ENCODE peak calls at places on chromosomes 2 and 18, in ten cellular contexts. One of them, this sample, is unnamed.

GRCh38 chr2:45938649-45939511 is 287.4 kb downstream of the PRKCE start:
- DNase-seq in lower lobe of right lung: peak
- DNase-seq in right atrium auricular region: peak
- DNase-seq in progenitor cell of endocrine pancreas: no peak
- DNase-seq in lower leg skin: peak
- DNase-seq in tibial nerve: peak
- DNase-seq in heart right ventricle: peak
- DNase-seq in HL-60: no peak
- DNase-seq in A549: peak
- DNase-seq in upper lobe of right lung: peak
- DNase-seq in this sample: no peak

GRCh38 chr2:63334910-63335309 is 253.4 kb downstream of the WDPCP start:
- DNase-seq in HL-60: no peak
- DNase-seq in upper lobe of right lung: no peak
- DNase-seq in A549: no peak
- DNase-seq in right atrium auricular region: no peak
- DNase-seq in progenitor cell of endocrine pancreas: no peak
- DNase-seq in lower lobe of right lung: no peak
- DNase-seq in lower leg skin: no peak
- DNase-seq in tibial nerve: no peak
- DNase-seq in heart right ventricle: no peak
- DNase-seq in this sample: no peak

GRCh38 chr18:8248576-8248975 is 360.7 kb upstream of the RAB12 start:
- DNase-seq in heart right ventricle: no peak
- DNase-seq in right atrium auricular region: no peak
- DNase-seq in tibial nerve: no peak
- DNase-seq in HL-60: no peak
- DNase-seq in lower lobe of right lung: no peak
- DNase-seq in progenitor cell of endocrine pancreas: no peak
- DNase-seq in lower leg skin: no peak
- DNase-seq in A549: no peak
- DNase-seq in upper lobe of right lung: no peak
- DNase-seq in this sample: no peak

GRCh38 chr2:173204316-173204715 is 128.7 kb downstream of the MAP3K20 start:
- DNase-seq in A549: no peak
- DNase-seq in HL-60: no peak
- DNase-seq in tibial nerve: no peak
- DNase-seq in lower lobe of right lung: no peak
- DNase-seq in progenitor cell of endocrine pancreas: no peak
- DNase-seq in right atrium auricular region: no peak
- DNase-seq in upper lobe of right lung: no peak
- DNase-seq in lower leg skin: no peak
- DNase-seq in heart right ventricle: no peak
- DNase-seq in this sample: no peak

GRCh38 chr2:222627764-222628163 is 28.1 kb downstream of the FARSB start:
- DNase-seq in A549: no peak
- DNase-seq in right atrium auricular region: no peak
- DNase-seq in upper lobe of right lung: no peak
- DNase-seq in tibial nerve: no peak
- DNase-seq in HL-60: no peak
- DNase-seq in progenitor cell of endocrine pancreas: no peak
- DNase-seq in heart right ventricle: no peak
- DNase-seq in lower lobe of right lung: no peak
- DNase-seq in lower leg skin: no peak
- DNase-seq in this sample: no peak

GRCh38 chr2:13858626-13859025 is 773.9 kb upstream of the LRATD1 start:
- DNase-seq in right atrium auricular region: no peak
- DNase-seq in lower lobe of right lung: no peak
- DNase-seq in progenitor cell of endocrine pancreas: no peak
- DNase-seq in lower leg skin: no peak
- DNase-seq in tibial nerve: no peak
- DNase-seq in heart right ventricle: no peak
- DNase-seq in upper lobe of right lung: no peak
- DNase-seq in A549: no peak
- DNase-seq in HL-60: no peak
- DNase-seq in this sample: no peak

GRCh38 chr18:37251679-37252078 is 313.9 kb downstream of the CELF4 start:
- DNase-seq in HL-60: no peak
- DNase-seq in upper lobe of right lung: peak
- DNase-seq in A549: no peak
- DNase-seq in right atrium auricular region: no peak
- DNase-seq in lower leg skin: no peak
- DNase-seq in progenitor cell of endocrine pancreas: no peak
- DNase-seq in lower lobe of right lung: no peak
- DNase-seq in heart right ventricle: no peak
- DNase-seq in tibial nerve: no peak
- DNase-seq in this sample: no peak

GRCh38 chr2:9779572-9780264 is 63.6 kb upstream of the TAF1B start:
- DNase-seq in progenitor cell of endocrine pancreas: no peak
- DNase-seq in A549: no peak
- DNase-seq in tibial nerve: no peak
- DNase-seq in lower lobe of right lung: peak
- DNase-seq in HL-60: no peak
- DNase-seq in heart right ventricle: no peak
- DNase-seq in right atrium auricular region: no peak
- DNase-seq in lower leg skin: no peak
- DNase-seq in upper lobe of right lung: no peak
- DNase-seq in this sample: no peak

GRCh38 chr18:57301573-57302230 is 50.7 kb upstream of the ST8SIA3 start:
- DNase-seq in upper lobe of right lung: no peak
- DNase-seq in progenitor cell of endocrine pancreas: no peak
- DNase-seq in A549: no peak
- DNase-seq in HL-60: no peak
- DNase-seq in tibial nerve: no peak
- DNase-seq in right atrium auricular region: no peak
- DNase-seq in lower lobe of right lung: no peak
- DNase-seq in heart right ventricle: no peak
- DNase-seq in lower leg skin: no peak
- DNase-seq in this sample: no peak

GRCh38 chr2:44324971-44325426 is 36.3 kb downstream of the PREPL start:
- DNase-seq in HL-60: no peak
- DNase-seq in heart right ventricle: peak
- DNase-seq in right atrium auricular region: no peak
- DNase-seq in progenitor cell of endocrine pancreas: no peak
- DNase-seq in A549: no peak
- DNase-seq in upper lobe of right lung: no peak
- DNase-seq in lower leg skin: no peak
- DNase-seq in lower lobe of right lung: no peak
- DNase-seq in tibial nerve: no peak
- DNase-seq in this sample: no peak

GRCh38 chr18:69758458-69758857 is 189.2 kb downstream of the CD226 start:
- DNase-seq in progenitor cell of endocrine pancreas: no peak
- DNase-seq in right atrium auricular region: no peak
- DNase-seq in HL-60: no peak
- DNase-seq in lower leg skin: no peak
- DNase-seq in tibial nerve: no peak
- DNase-seq in upper lobe of right lung: no peak
- DNase-seq in A549: no peak
- DNase-seq in heart right ventricle: no peak
- DNase-seq in lower lobe of right lung: no peak
- DNase-seq in this sample: no peak

DNA sequence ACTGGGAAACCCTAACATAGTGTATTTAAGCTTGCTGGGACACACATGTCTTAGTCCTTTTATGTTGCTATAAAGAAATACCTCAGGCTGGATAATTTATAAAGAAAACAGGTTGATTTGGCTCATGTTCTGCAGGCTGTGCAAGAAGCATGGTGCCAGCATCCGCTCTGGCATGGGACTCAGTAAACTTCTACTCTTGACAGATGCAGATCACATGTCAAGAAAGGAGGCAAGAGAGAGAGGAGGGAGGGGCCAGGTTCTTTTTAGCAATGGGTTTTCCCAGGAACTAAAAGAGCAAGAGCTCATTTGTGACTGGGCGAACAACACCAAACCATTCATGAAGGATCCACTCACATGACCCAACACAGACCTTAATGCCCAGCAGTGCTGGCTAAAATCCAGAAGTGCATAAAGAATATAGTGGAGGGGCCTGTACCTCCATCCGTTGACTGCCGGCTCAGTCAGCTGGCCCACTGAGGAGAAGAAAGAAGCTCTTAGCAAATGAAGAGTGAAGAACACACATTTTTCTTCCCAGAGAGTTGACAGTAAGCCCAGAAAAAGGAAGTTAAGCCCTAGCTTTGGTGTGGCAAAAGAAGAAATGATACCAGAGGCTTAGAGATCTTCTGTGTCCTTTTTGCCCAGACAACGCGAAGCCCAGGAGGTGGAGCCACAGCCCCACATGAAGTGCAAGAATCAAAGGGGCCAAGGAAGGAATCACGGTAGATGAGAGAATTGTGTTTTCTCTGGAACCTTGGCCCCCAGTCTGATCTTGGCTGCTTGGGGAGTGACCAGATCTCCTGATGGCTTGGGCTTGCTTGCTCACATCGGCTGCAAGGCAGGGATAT is 183.5 kb upstream of the FAM98A start:
- DNase-seq in A549: no peak
- DNase-seq in upper lobe of right lung: no peak
- DNase-seq in tibial nerve: no peak
- DNase-seq in lower leg skin: no peak
- DNase-seq in progenitor cell of endocrine pancreas: no peak
- DNase-seq in right atrium auricular region: no peak
- DNase-seq in lower lobe of right lung: no peak
- DNase-seq in heart right ventricle: no peak
- DNase-seq in HL-60: no peak
- DNase-seq in this sample: no peak
- TF ChIP-seq CTCF in A549: no peak
- TF ChIP-seq CTCF in upper lobe of right lung: no peak
- TF ChIP-seq CTCF in tibial nerve: no peak
- TF ChIP-seq CTCF in lower leg skin: no peak
- TF ChIP-seq CTCF in progenitor cell of endocrine pancreas: no peak
- TF ChIP-seq CTCF in right atrium auricular region: no peak
- TF ChIP-seq CTCF in lower lobe of right lung: no peak
- TF ChIP-seq CTCF in heart right ventricle: no peak
- TF ChIP-seq CTCF in HL-60: no peak
- TF ChIP-seq CTCF in this sample: no peak

GRCh38 chr2:24920813-24921441 is 890 bp upstream of the ADCY3 start:
- DNase-seq in progenitor cell of endocrine pancreas: no peak
- DNase-seq in HL-60: no peak
- DNase-seq in right atrium auricular region: no peak
- DNase-seq in upper lobe of right lung: no peak
- DNase-seq in tibial nerve: no peak
- DNase-seq in lower leg skin: no peak
- DNase-seq in heart right ventricle: no peak
- DNase-seq in A549: peak
- DNase-seq in lower lobe of right lung: no peak
- DNase-seq in this sample: no peak
- TF ChIP-seq CTCF in progenitor cell of endocrine pancreas: peak
- TF ChIP-seq CTCF in HL-60: peak
- TF ChIP-seq CTCF in right atrium auricular region: no peak
- TF ChIP-seq CTCF in upper lobe of right lung: no peak
- TF ChIP-seq CTCF in tibial nerve: no peak
- TF ChIP-seq CTCF in lower leg skin: no peak
- TF ChIP-seq CTCF in heart right ventricle: no peak
- TF ChIP-seq CTCF in A549: peak
- TF ChIP-seq CTCF in lower lobe of right lung: no peak
- TF ChIP-seq CTCF in this sample: peak

DNA sequence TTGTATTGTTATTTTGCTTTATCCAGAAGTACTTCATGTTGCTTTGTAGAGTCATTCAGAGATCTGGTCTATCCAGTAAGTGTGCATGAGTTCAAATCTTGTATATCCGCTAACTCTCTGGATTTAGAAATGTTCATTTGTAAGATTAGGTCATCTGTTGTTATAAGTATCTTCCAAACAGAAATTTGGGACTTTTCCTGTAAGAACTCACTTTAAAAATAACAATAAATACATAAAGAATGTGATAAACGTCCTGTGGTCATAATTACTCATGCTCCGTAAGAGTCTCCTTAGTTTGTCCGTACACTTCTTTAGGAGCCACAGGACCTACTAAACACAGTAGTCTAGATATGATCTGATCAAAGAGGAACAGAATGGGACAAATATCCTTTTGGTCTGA is 699.9 kb upstream of the SLC8A1 start:
- DNase-seq in heart right ventricle: no peak
- DNase-seq in right atrium auricular region: no peak
- DNase-seq in lower leg skin: no peak
- DNase-seq in progenitor cell of endocrine pancreas: no peak
- DNase-seq in tibial nerve: no peak
- DNase-seq in upper lobe of right lung: no peak
- DNase-seq in HL-60: no peak
- DNase-seq in A549: no peak
- DNase-seq in lower lobe of right lung: no peak
- DNase-seq in this sample: no peak
- TF ChIP-seq CTCF in heart right ventricle: no peak
- TF ChIP-seq CTCF in right atrium auricular region: no peak
- TF ChIP-seq CTCF in lower leg skin: no peak
- TF ChIP-seq CTCF in progenitor cell of endocrine pancreas: no peak
- TF ChIP-seq CTCF in tibial nerve: no peak
- TF ChIP-seq CTCF in upper lobe of right lung: no peak
- TF ChIP-seq CTCF in HL-60: no peak
- TF ChIP-seq CTCF in A549: no peak
- TF ChIP-seq CTCF in lower lobe of right lung: no peak
- TF ChIP-seq CTCF in this sample: no peak

GRCh38 chr2:170462433-170463205 is 252.5 kb upstream of the SP5 start:
- DNase-seq in A549: no peak
- DNase-seq in progenitor cell of endocrine pancreas: no peak
- DNase-seq in tibial nerve: no peak
- DNase-seq in upper lobe of right lung: no peak
- DNase-seq in lower leg skin: no peak
- DNase-seq in right atrium auricular region: no peak
- DNase-seq in lower lobe of right lung: no peak
- DNase-seq in heart right ventricle: no peak
- DNase-seq in HL-60: no peak
- DNase-seq in this sample: no peak

GRCh38 chr2:170463206-170463537 is 252.0 kb upstream of the SP5 start:
- DNase-seq in upper lobe of right lung: no peak
- DNase-seq in right atrium auricular region: no peak
- DNase-seq in A549: no peak
- DNase-seq in HL-60: no peak
- DNase-seq in progenitor cell of endocrine pancreas: no peak
- DNase-seq in lower leg skin: no peak
- DNase-seq in lower lobe of right lung: no peak
- DNase-seq in heart right ventricle: no peak
- DNase-seq in tibial nerve: no peak
- DNase-seq in this sample: no peak

GRCh38 chr2:170464268-170464667 is 250.9 kb upstream of the SP5 start:
- DNase-seq in HL-60: no peak
- DNase-seq in heart right ventricle: no peak
- DNase-seq in lower leg skin: no peak
- DNase-seq in A549: no peak
- DNase-seq in right atrium auricular region: no peak
- DNase-seq in tibial nerve: no peak
- DNase-seq in lower lobe of right lung: no peak
- DNase-seq in progenitor cell of endocrine pancreas: no peak
- DNase-seq in upper lobe of right lung: no peak
- DNase-seq in this sample: no peak

GRCh38 chr2:170465241-170465640 is 249.9 kb upstream of the SP5 start:
- DNase-seq in lower leg skin: no peak
- DNase-seq in heart right ventricle: no peak
- DNase-seq in right atrium auricular region: no peak
- DNase-seq in progenitor cell of endocrine pancreas: no peak
- DNase-seq in lower lobe of right lung: no peak
- DNase-seq in tibial nerve: no peak
- DNase-seq in upper lobe of right lung: no peak
- DNase-seq in HL-60: no peak
- DNase-seq in A549: no peak
- DNase-seq in this sample: no peak

DNA sequence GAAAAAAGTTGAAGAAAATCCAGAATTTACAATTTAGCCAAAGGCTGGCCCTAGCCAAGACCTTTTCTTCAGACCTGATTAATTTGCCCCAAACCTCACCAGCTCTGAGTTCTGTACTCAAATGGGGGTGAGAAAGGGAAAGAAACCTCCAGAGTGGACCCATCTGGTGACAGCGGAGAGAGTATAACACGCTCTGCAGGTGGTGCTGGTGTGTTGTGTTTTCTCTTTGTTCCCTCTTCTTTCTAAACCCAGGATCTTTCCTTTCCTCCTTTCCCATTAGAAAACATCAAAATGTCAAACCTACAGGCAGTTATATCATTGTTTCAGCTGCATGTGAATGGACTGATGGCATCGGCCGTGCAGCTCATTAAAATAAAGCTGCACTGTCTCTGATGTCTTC is 253.3 kb upstream of the SP5 start:
- DNase-seq in heart right ventricle: no peak
- DNase-seq in lower leg skin: no peak
- DNase-seq in progenitor cell of endocrine pancreas: no peak
- DNase-seq in HL-60: no peak
- DNase-seq in upper lobe of right lung: no peak
- DNase-seq in tibial nerve: no peak
- DNase-seq in lower lobe of right lung: no peak
- DNase-seq in right atrium auricular region: no peak
- DNase-seq in A549: no peak
- DNase-seq in this sample: no peak
- TF ChIP-seq CTCF in heart right ventricle: no peak
- TF ChIP-seq CTCF in lower leg skin: no peak
- TF ChIP-seq CTCF in progenitor cell of endocrine pancreas: no peak
- TF ChIP-seq CTCF in HL-60: no peak
- TF ChIP-seq CTCF in upper lobe of right lung: no peak
- TF ChIP-seq CTCF in tibial nerve: no peak
- TF ChIP-seq CTCF in lower lobe of right lung: no peak
- TF ChIP-seq CTCF in right atrium auricular region: peak
- TF ChIP-seq CTCF in A549: no peak
- TF ChIP-seq CTCF in this sample: peak